ENCODE peak calls at places on chromosomes 13 and 19, in five cellular contexts. T, F, P, C and J are unnamed samples.

GRCh38 chr13:26067601-26068000 is 15.8 kb upstream of the SHISA2 start:
- DNase-seq in T (no peak), F (no peak), P (no peak), C (no peak), J (no peak)

GRCh38 chr19:15199652-15200574 is 882 bp downstream of the NOTCH3 start:
- DNase-seq in T (no peak), F (peak), P (no peak), C (no peak), J (no peak)

GRCh38 chr19:4830332-4830731 is 1.2 kb downstream of the TICAM1 start:
- DNase-seq in T (no peak), F (no peak), P (no peak), C (no peak), J (no peak)

GRCh38 chr19:54307389-54307788 is 5.6 kb downstream of the LILRA5 start:
- DNase-seq in T (no peak), F (no peak), P (no peak), C (no peak), J (no peak)

GRCh38 chr19:14478113-14478545 is 3.0 kb upstream of the PTGER1 start:
- DNase-seq in T (no peak), F (no peak), P (no peak), C (no peak), J (no peak)

GRCh38 chr19:48053856-48054255 is 10.0 kb upstream of the CABP5 start:
- DNase-seq in T (no peak), F (no peak), P (no peak), C (no peak), J (no peak)

GRCh38 chr19:48635263-48635965 is 1.8 kb downstream of the DBP start:
- DNase-seq in T (no peak), F (peak), P (no peak), C (no peak), J (no peak)

GRCh38 chr19:51514866-51515481 is 13.4 kb upstream of the SIGLEC12 start:
- DNase-seq in T (peak), F (peak), P (no peak), C (no peak), J (peak)

GRCh38 chr19:33310606-33311325 is 8.4 kb upstream of the CEBPA start:
- DNase-seq in T (no peak), F (peak), P (no peak), C (no peak), J (no peak)

GRCh38 chr19:29843180-29844051 is 31.6 kb downstream of the CCNE1 start:
- DNase-seq in T (no peak), F (peak), P (no peak), C (no peak), J (no peak)

GRCh38 chr13:51330741-51331140 is 8.8 kb upstream of the SERPINE3 start:
- DNase-seq in T (peak), F (no peak), P (no peak), C (no peak), J (no peak)

GRCh38 chr13:19305434-19305833 is 123.8 kb upstream of the TUBA3C start:
- DNase-seq in T (no peak), F (no peak), P (no peak), C (no peak), J (no peak)

GRCh38 chr19:40420766-40421467 is 4.9 kb downstream of the SERTAD1 start:
- DNase-seq in T (no peak), F (peak), P (no peak), C (peak), J (peak)

GRCh38 chr19:40597329-40597838 is 3.8 kb upstream of the LTBP4 start:
- DNase-seq in T (no peak), F (no peak), P (no peak), C (no peak), J (no peak)

GRCh38 chr19:35206379-35206778 is 22.2 kb downstream of the FAM187B start:
- DNase-seq in T (no peak), F (no peak), P (no peak), C (no peak), J (no peak)

GRCh38 chr19:57105976-57106610 is 13.7 kb upstream of the USP29 start:
- DNase-seq in T (no peak), F (peak), P (no peak), C (no peak), J (no peak)

GRCh38 chr19:52200044-52200443 is 10.2 kb downstream of the PPP2R1A start:
- DNase-seq in T (peak), F (no peak), P (no peak), C (no peak), J (peak)

GRCh38 chr19:2329528-2329927 is 1.0 kb downstream of the SPPL2B start:
- DNase-seq in T (no peak), F (no peak), P (no peak), C (no peak), J (no peak)

GRCh38 chr13:44826586-44827350 is 162.5 kb downstream of the NUFIP1 start:
- DNase-seq in T (no peak), F (no peak), P (no peak), C (no peak), J (no peak)